ENCODE peak calls at places on chromosomes 16 and 17, in four cellular contexts. One of them, this sample, is unnamed.

GRCh38 chr16:57623251-57624043 is 5.0 kb upstream of the ADGRG1 start:
- DNase-seq in cardiac septum: no peak
- DNase-seq in stimulated activated CD8-positive, alpha-beta memory T cell treated with anti-CD3 and anti-CD28 coated beads, Interleukin-15, amount 100 ng/mL, for 24 hours: no peak
- DNase-seq in activated naive CD4-positive, alpha-beta T cell: no peak
- DNase-seq in this sample: no peak

GRCh38 chr16:11164482-11165270 is 91.3 kb downstream of the SOCS1 start:
- DNase-seq in activated naive CD4-positive, alpha-beta T cell: no peak
- DNase-seq in stimulated activated CD8-positive, alpha-beta memory T cell treated with anti-CD3 and anti-CD28 coated beads, Interleukin-15, amount 100 ng/mL, for 24 hours: no peak
- DNase-seq in cardiac septum: no peak
- DNase-seq in this sample: no peak

GRCh38 chr17:49146620-49147306 is 14.2 kb downstream of the B4GALNT2 start:
- DNase-seq in stimulated activated CD8-positive, alpha-beta memory T cell treated with anti-CD3 and anti-CD28 coated beads, Interleukin-15, amount 100 ng/mL, for 24 hours: no peak
- DNase-seq in cardiac septum: no peak
- DNase-seq in activated naive CD4-positive, alpha-beta T cell: no peak
- DNase-seq in this sample: no peak

GRCh38 chr17:64615025-64615677 is 47.0 kb downstream of the SMURF2 start:
- DNase-seq in stimulated activated CD8-positive, alpha-beta memory T cell treated with anti-CD3 and anti-CD28 coated beads, Interleukin-15, amount 100 ng/mL, for 24 hours: no peak
- DNase-seq in activated naive CD4-positive, alpha-beta T cell: no peak
- DNase-seq in cardiac septum: no peak
- DNase-seq in this sample: no peak

GRCh38 chr17:58520843-58521430 is 6.5 kb upstream of the MTMR4 start:
- DNase-seq in cardiac septum: no peak
- DNase-seq in stimulated activated CD8-positive, alpha-beta memory T cell treated with anti-CD3 and anti-CD28 coated beads, Interleukin-15, amount 100 ng/mL, for 24 hours: no peak
- DNase-seq in activated naive CD4-positive, alpha-beta T cell: no peak
- DNase-seq in this sample: no peak

GRCh38 chr16:4315185-4316102 is at the start of gene GLIS2:
- DNase-seq in cardiac septum: peak; percentile 85
- DNase-seq in stimulated activated CD8-positive, alpha-beta memory T cell treated with anti-CD3 and anti-CD28 coated beads, Interleukin-15, amount 100 ng/mL, for 24 hours: no peak
- DNase-seq in activated naive CD4-positive, alpha-beta T cell: no peak
- DNase-seq in this sample: peak; percentile 53

GRCh38 chr17:81537856-81538555 is 9.8 kb downstream of the FSCN2 start:
- DNase-seq in cardiac septum: no peak
- DNase-seq in stimulated activated CD8-positive, alpha-beta memory T cell treated with anti-CD3 and anti-CD28 coated beads, Interleukin-15, amount 100 ng/mL, for 24 hours: no peak
- DNase-seq in activated naive CD4-positive, alpha-beta T cell: no peak
- DNase-seq in this sample: peak; percentile 66

GRCh38 chr17:1511290-1511689 is 5.1 kb downstream of the INPP5K start:
- DNase-seq in cardiac septum: no peak
- DNase-seq in activated naive CD4-positive, alpha-beta T cell: no peak
- DNase-seq in stimulated activated CD8-positive, alpha-beta memory T cell treated with anti-CD3 and anti-CD28 coated beads, Interleukin-15, amount 100 ng/mL, for 24 hours: no peak
- DNase-seq in this sample: no peak

GRCh38 chr16:3594316-3595109 is 16.9 kb downstream of the SLX4 start:
- DNase-seq in stimulated activated CD8-positive, alpha-beta memory T cell treated with anti-CD3 and anti-CD28 coated beads, Interleukin-15, amount 100 ng/mL, for 24 hours: no peak
- DNase-seq in activated naive CD4-positive, alpha-beta T cell: no peak
- DNase-seq in cardiac septum: no peak
- DNase-seq in this sample: no peak

GRCh38 chr17:36705651-36706436 is 104.5 kb downstream of the MRM1 start:
- DNase-seq in activated naive CD4-positive, alpha-beta T cell: peak; percentile 25
- DNase-seq in cardiac septum: no peak
- DNase-seq in stimulated activated CD8-positive, alpha-beta memory T cell treated with anti-CD3 and anti-CD28 coated beads, Interleukin-15, amount 100 ng/mL, for 24 hours: no peak
- DNase-seq in this sample: no peak

GRCh38 chr16:89917773-89918452 is 749 bp upstream of the MC1R start:
- DNase-seq in cardiac septum: peak; percentile 86
- DNase-seq in activated naive CD4-positive, alpha-beta T cell: peak; percentile 64
- DNase-seq in stimulated activated CD8-positive, alpha-beta memory T cell treated with anti-CD3 and anti-CD28 coated beads, Interleukin-15, amount 100 ng/mL, for 24 hours: peak; percentile 43
- DNase-seq in this sample: peak; percentile 59

GRCh38 chr16:87681990-87682570 is 79.8 kb downstream of the JPH3 start:
- DNase-seq in cardiac septum: no peak
- DNase-seq in stimulated activated CD8-positive, alpha-beta memory T cell treated with anti-CD3 and anti-CD28 coated beads, Interleukin-15, amount 100 ng/mL, for 24 hours: no peak
- DNase-seq in activated naive CD4-positive, alpha-beta T cell: no peak
- DNase-seq in this sample: no peak

GRCh38 chr17:14407541-14407940 is 106.7 kb downstream of the HS3ST3B1 start:
- DNase-seq in cardiac septum: no peak
- DNase-seq in activated naive CD4-positive, alpha-beta T cell: no peak
- DNase-seq in stimulated activated CD8-positive, alpha-beta memory T cell treated with anti-CD3 and anti-CD28 coated beads, Interleukin-15, amount 100 ng/mL, for 24 hours: no peak
- DNase-seq in this sample: no peak

GRCh38 chr17:75313941-75314550 is 24.8 kb upstream of the SLC25A19 start:
- DNase-seq in cardiac septum: no peak
- DNase-seq in stimulated activated CD8-positive, alpha-beta memory T cell treated with anti-CD3 and anti-CD28 coated beads, Interleukin-15, amount 100 ng/mL, for 24 hours: no peak
- DNase-seq in activated naive CD4-positive, alpha-beta T cell: no peak
- DNase-seq in this sample: no peak